ENCODE peak calls at places on chromosome 2, in nine cellular contexts. One of them, this sample, is unnamed.

GRCh38 chr2:120767486-120768005 is 31.9 kb downstream of the GLI2 start:
- DNase-seq in IMR-90: no peak
- DNase-seq in tibial nerve: peak
- DNase-seq in uterus: peak
- DNase-seq in right lobe of liver: no peak
- DNase-seq in suprapubic skin: peak
- DNase-seq in HepG2: no peak
- DNase-seq in HCT116: no peak
- DNase-seq in endothelial cell of umbilical vein: no peak
- DNase-seq in this sample: no peak

GRCh38 chr2:33323957-33324356 is 152.5 kb upstream of the RASGRP3 start:
- DNase-seq in endothelial cell of umbilical vein: no peak
- DNase-seq in right lobe of liver: no peak
- DNase-seq in HepG2: no peak
- DNase-seq in suprapubic skin: no peak
- DNase-seq in tibial nerve: no peak
- DNase-seq in HCT116: no peak
- DNase-seq in uterus: no peak
- DNase-seq in IMR-90: no peak
- DNase-seq in this sample: no peak

GRCh38 chr2:85250045-85250444 is 77.7 kb downstream of the TGOLN2 start:
- DNase-seq in uterus: no peak
- DNase-seq in IMR-90: peak
- DNase-seq in suprapubic skin: no peak
- DNase-seq in HepG2: no peak
- DNase-seq in tibial nerve: no peak
- DNase-seq in right lobe of liver: no peak
- DNase-seq in endothelial cell of umbilical vein: no peak
- DNase-seq in HCT116: no peak
- DNase-seq in this sample: no peak

GRCh38 chr2:221570321-221571107 is 1.6 kb downstream of the EPHA4 start:
- DNase-seq in HCT116: no peak
- DNase-seq in uterus: peak
- DNase-seq in tibial nerve: no peak
- DNase-seq in right lobe of liver: no peak
- DNase-seq in IMR-90: peak
- DNase-seq in HepG2: no peak
- DNase-seq in endothelial cell of umbilical vein: peak
- DNase-seq in suprapubic skin: no peak
- DNase-seq in this sample: no peak

GRCh38 chr2:142061733-142062132 is 69.1 kb downstream of the LRP1B start:
- DNase-seq in HepG2: no peak
- DNase-seq in HCT116: no peak
- DNase-seq in uterus: no peak
- DNase-seq in suprapubic skin: no peak
- DNase-seq in tibial nerve: no peak
- DNase-seq in endothelial cell of umbilical vein: no peak
- DNase-seq in IMR-90: no peak
- DNase-seq in right lobe of liver: no peak
- DNase-seq in this sample: no peak

GRCh38 chr2:38835015-38835601 is 40.6 kb downstream of the DHX57 start:
- DNase-seq in IMR-90: peak
- DNase-seq in right lobe of liver: no peak
- DNase-seq in suprapubic skin: no peak
- DNase-seq in tibial nerve: no peak
- DNase-seq in HCT116: peak
- DNase-seq in HepG2: peak
- DNase-seq in endothelial cell of umbilical vein: peak
- DNase-seq in uterus: no peak
- DNase-seq in this sample: no peak

GRCh38 chr2:121479882-121480522 is 50.7 kb upstream of the RNU4ATAC start:
- DNase-seq in endothelial cell of umbilical vein: peak
- DNase-seq in right lobe of liver: no peak
- DNase-seq in HCT116: no peak
- DNase-seq in tibial nerve: no peak
- DNase-seq in uterus: no peak
- DNase-seq in suprapubic skin: no peak
- DNase-seq in HepG2: no peak
- DNase-seq in IMR-90: no peak
- DNase-seq in this sample: peak

GRCh38 chr2:10172033-10172865 is 49.7 kb downstream of the RRM2 start:
- DNase-seq in suprapubic skin: no peak
- DNase-seq in HepG2: no peak
- DNase-seq in tibial nerve: no peak
- DNase-seq in HCT116: no peak
- DNase-seq in endothelial cell of umbilical vein: no peak
- DNase-seq in IMR-90: no peak
- DNase-seq in right lobe of liver: no peak
- DNase-seq in uterus: no peak
- DNase-seq in this sample: no peak

GRCh38 chr2:241242306-241242705 is 53.8 kb downstream of the ANO7 start:
- DNase-seq in endothelial cell of umbilical vein: no peak
- DNase-seq in tibial nerve: no peak
- DNase-seq in HCT116: no peak
- DNase-seq in right lobe of liver: no peak
- DNase-seq in IMR-90: no peak
- DNase-seq in uterus: no peak
- DNase-seq in suprapubic skin: peak
- DNase-seq in HepG2: no peak
- DNase-seq in this sample: no peak
- TF ChIP-seq POLR2A in endothelial cell of umbilical vein: no peak
- TF ChIP-seq POLR2A in tibial nerve: no peak
- TF ChIP-seq POLR2A in HCT116: no peak
- TF ChIP-seq POLR2A in right lobe of liver: no peak
- TF ChIP-seq POLR2A in IMR-90: no peak
- TF ChIP-seq POLR2A in uterus: no peak
- TF ChIP-seq POLR2A in suprapubic skin: no peak
- TF ChIP-seq POLR2A in HepG2: no peak
- TF ChIP-seq POLR2A in this sample: no peak

GRCh38 chr2:96599941-96600340 is 38.2 kb downstream of the KANSL3 start:
- DNase-seq in right lobe of liver: no peak
- DNase-seq in endothelial cell of umbilical vein: no peak
- DNase-seq in suprapubic skin: no peak
- DNase-seq in uterus: no peak
- DNase-seq in HepG2: no peak
- DNase-seq in HCT116: no peak
- DNase-seq in tibial nerve: no peak
- DNase-seq in IMR-90: no peak
- DNase-seq in this sample: no peak

GRCh38 chr2:96608459-96609455 is 29.4 kb downstream of the KANSL3 start:
- DNase-seq in endothelial cell of umbilical vein: no peak
- DNase-seq in HepG2: peak
- DNase-seq in IMR-90: peak
- DNase-seq in right lobe of liver: no peak
- DNase-seq in tibial nerve: no peak
- DNase-seq in HCT116: no peak
- DNase-seq in suprapubic skin: no peak
- DNase-seq in uterus: no peak
- DNase-seq in this sample: no peak

GRCh38 chr2:96601382-96602292 is 36.5 kb downstream of the KANSL3 start:
- DNase-seq in HepG2: peak
- DNase-seq in tibial nerve: no peak
- DNase-seq in right lobe of liver: no peak
- DNase-seq in HCT116: no peak
- DNase-seq in IMR-90: no peak
- DNase-seq in suprapubic skin: no peak
- DNase-seq in uterus: no peak
- DNase-seq in endothelial cell of umbilical vein: no peak
- DNase-seq in this sample: peak

GRCh38 chr2:96602330-96602823 is 35.7 kb downstream of the KANSL3 start:
- DNase-seq in tibial nerve: no peak
- DNase-seq in IMR-90: no peak
- DNase-seq in HepG2: peak
- DNase-seq in endothelial cell of umbilical vein: no peak
- DNase-seq in suprapubic skin: no peak
- DNase-seq in uterus: no peak
- DNase-seq in HCT116: no peak
- DNase-seq in right lobe of liver: peak
- DNase-seq in this sample: peak

DNA sequence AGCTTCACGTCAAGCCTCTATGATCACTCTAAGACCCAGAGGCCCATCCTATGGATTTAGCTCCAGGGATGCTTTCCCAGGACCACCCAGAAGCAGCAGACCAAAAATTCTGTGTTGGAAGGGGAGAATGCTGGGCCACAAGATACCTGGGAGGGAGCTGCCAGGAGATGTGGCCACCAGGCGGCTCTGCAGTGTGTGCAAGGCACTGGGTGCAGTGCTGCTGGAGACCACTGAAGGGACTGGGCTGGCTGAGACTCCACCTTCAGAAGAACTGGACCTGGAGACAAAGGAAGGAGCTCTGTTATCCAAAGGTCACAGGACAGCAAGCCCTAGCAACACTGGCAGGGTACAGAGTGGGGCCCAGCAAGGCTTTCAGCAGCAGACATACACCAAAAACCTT is 34.0 kb downstream of the KANSL3 start:
- DNase-seq in uterus: no peak
- DNase-seq in HCT116: no peak
- DNase-seq in HepG2: peak
- DNase-seq in suprapubic skin: no peak
- DNase-seq in right lobe of liver: no peak
- DNase-seq in IMR-90: no peak
- DNase-seq in endothelial cell of umbilical vein: no peak
- DNase-seq in tibial nerve: no peak
- DNase-seq in this sample: no peak
- TF ChIP-seq CTCF in uterus: no peak
- TF ChIP-seq CTCF in HCT116: peak
- TF ChIP-seq CTCF in HepG2: peak
- TF ChIP-seq CTCF in suprapubic skin: no peak
- TF ChIP-seq CTCF in right lobe of liver: no peak
- TF ChIP-seq CTCF in IMR-90: no peak
- TF ChIP-seq CTCF in endothelial cell of umbilical vein: peak
- TF ChIP-seq CTCF in tibial nerve: no peak
- TF ChIP-seq CTCF in this sample: no peak

GRCh38 chr2:159904127-159904564 is 106.1 kb upstream of the CD302 start:
- DNase-seq in uterus: no peak
- DNase-seq in HepG2: no peak
- DNase-seq in endothelial cell of umbilical vein: peak
- DNase-seq in HCT116: no peak
- DNase-seq in IMR-90: no peak
- DNase-seq in tibial nerve: no peak
- DNase-seq in right lobe of liver: peak
- DNase-seq in suprapubic skin: peak
- DNase-seq in this sample: no peak

GRCh38 chr2:159906315-159906714 is 108.3 kb upstream of the CD302 start:
- DNase-seq in right lobe of liver: no peak
- DNase-seq in tibial nerve: no peak
- DNase-seq in suprapubic skin: no peak
- DNase-seq in IMR-90: no peak
- DNase-seq in uterus: no peak
- DNase-seq in endothelial cell of umbilical vein: no peak
- DNase-seq in HCT116: no peak
- DNase-seq in HepG2: peak
- DNase-seq in this sample: no peak

GRCh38 chr2:159903404-159904126 is 105.6 kb upstream of the CD302 start:
- DNase-seq in suprapubic skin: no peak
- DNase-seq in right lobe of liver: peak
- DNase-seq in HCT116: no peak
- DNase-seq in endothelial cell of umbilical vein: peak
- DNase-seq in tibial nerve: no peak
- DNase-seq in IMR-90: no peak
- DNase-seq in HepG2: no peak
- DNase-seq in uterus: no peak
- DNase-seq in this sample: peak

GRCh38 chr2:159905901-159906300 is 107.9 kb upstream of the CD302 start:
- DNase-seq in right lobe of liver: no peak
- DNase-seq in suprapubic skin: no peak
- DNase-seq in tibial nerve: no peak
- DNase-seq in uterus: no peak
- DNase-seq in IMR-90: no peak
- DNase-seq in HCT116: no peak
- DNase-seq in endothelial cell of umbilical vein: no peak
- DNase-seq in HepG2: no peak
- DNase-seq in this sample: no peak

GRCh38 chr2:159904565-159905281 is 106.7 kb upstream of the CD302 start:
- DNase-seq in uterus: no peak
- DNase-seq in HCT116: no peak
- DNase-seq in IMR-90: no peak
- DNase-seq in right lobe of liver: peak
- DNase-seq in endothelial cell of umbilical vein: peak
- DNase-seq in suprapubic skin: peak
- DNase-seq in HepG2: no peak
- DNase-seq in tibial nerve: peak
- DNase-seq in this sample: peak
- TF ChIP-seq POLR2A in uterus: no peak
- TF ChIP-seq POLR2A in HCT116: no peak
- TF ChIP-seq POLR2A in IMR-90: no peak
- TF ChIP-seq POLR2A in right lobe of liver: no peak
- TF ChIP-seq POLR2A in endothelial cell of umbilical vein: no peak
- TF ChIP-seq POLR2A in suprapubic skin: no peak
- TF ChIP-seq POLR2A in HepG2: no peak
- TF ChIP-seq POLR2A in tibial nerve: no peak
- TF ChIP-seq POLR2A in this sample: no peak

GRCh38 chr2:174343343-174343637 is 8.5 kb downstream of the SP9 start:
- DNase-seq in tibial nerve: no peak
- DNase-seq in endothelial cell of umbilical vein: no peak
- DNase-seq in HepG2: no peak
- DNase-seq in right lobe of liver: no peak
- DNase-seq in uterus: no peak
- DNase-seq in IMR-90: no peak
- DNase-seq in HCT116: no peak
- DNase-seq in suprapubic skin: no peak
- DNase-seq in this sample: no peak

GRCh38 chr2:174342600-174343342 is 8.0 kb downstream of the SP9 start:
- DNase-seq in uterus: no peak
- DNase-seq in tibial nerve: no peak
- DNase-seq in HCT116: no peak
- DNase-seq in HepG2: no peak
- DNase-seq in endothelial cell of umbilical vein: peak
- DNase-seq in suprapubic skin: no peak
- DNase-seq in IMR-90: no peak
- DNase-seq in right lobe of liver: no peak
- DNase-seq in this sample: no peak

GRCh38 chr2:174343638-174344455 is 9.1 kb downstream of the SP9 start:
- DNase-seq in tibial nerve: no peak
- DNase-seq in uterus: no peak
- DNase-seq in HCT116: no peak
- DNase-seq in IMR-90: no peak
- DNase-seq in HepG2: no peak
- DNase-seq in suprapubic skin: no peak
- DNase-seq in endothelial cell of umbilical vein: no peak
- DNase-seq in right lobe of liver: no peak
- DNase-seq in this sample: no peak

GRCh38 chr2:174341995-174342571 is 7.3 kb downstream of the SP9 start:
- DNase-seq in HCT116: no peak
- DNase-seq in HepG2: no peak
- DNase-seq in IMR-90: no peak
- DNase-seq in tibial nerve: no peak
- DNase-seq in uterus: no peak
- DNase-seq in endothelial cell of umbilical vein: no peak
- DNase-seq in right lobe of liver: no peak
- DNase-seq in suprapubic skin: no peak
- DNase-seq in this sample: no peak

DNA sequence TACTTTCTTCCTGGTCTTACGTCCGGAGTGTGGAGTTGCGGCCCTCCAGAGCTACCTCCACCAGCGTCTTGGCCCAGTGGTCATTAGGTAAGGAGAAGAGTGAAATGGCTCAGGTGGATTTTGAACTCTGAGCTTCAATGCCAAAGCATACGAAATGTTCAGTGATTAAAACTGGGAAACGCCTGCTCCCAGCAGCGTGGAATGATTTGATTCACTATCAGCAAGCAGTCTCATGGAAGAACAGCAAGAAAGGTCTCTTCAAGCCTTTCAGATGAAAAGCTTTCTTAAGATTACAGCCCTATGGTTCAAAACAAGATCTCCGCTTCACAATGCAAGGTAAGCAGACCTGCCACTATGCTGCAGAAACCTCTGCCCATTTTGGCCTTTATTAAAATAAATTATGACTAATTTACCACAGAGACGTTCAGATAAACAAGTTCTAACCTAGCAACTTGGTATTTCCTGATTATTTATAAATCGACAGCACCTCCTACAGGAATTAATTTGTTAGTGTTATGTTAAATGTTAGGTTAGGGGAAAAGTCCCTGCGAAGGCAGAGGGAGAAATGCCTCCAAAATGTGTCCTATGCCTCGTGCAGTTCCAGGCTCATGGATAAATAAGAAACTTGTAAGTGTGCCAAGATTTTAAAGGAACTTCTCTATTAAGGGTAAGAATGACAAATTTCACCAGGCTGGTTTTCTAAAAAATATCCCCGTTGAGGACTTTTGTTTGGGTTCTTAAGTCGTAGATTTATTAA is 10.1 kb downstream of the SP9 start:
- DNase-seq in suprapubic skin: no peak
- DNase-seq in IMR-90: peak
- DNase-seq in endothelial cell of umbilical vein: peak
- DNase-seq in right lobe of liver: no peak
- DNase-seq in HCT116: peak
- DNase-seq in tibial nerve: no peak
- DNase-seq in uterus: no peak
- DNase-seq in HepG2: peak
- DNase-seq in this sample: no peak
- TF ChIP-seq CTCF in suprapubic skin: peak
- TF ChIP-seq CTCF in IMR-90: peak
- TF ChIP-seq CTCF in endothelial cell of umbilical vein: no peak
- TF ChIP-seq CTCF in right lobe of liver: peak
- TF ChIP-seq CTCF in HCT116: peak
- TF ChIP-seq CTCF in tibial nerve: peak
- TF ChIP-seq CTCF in uterus: no peak
- TF ChIP-seq CTCF in HepG2: peak
- TF ChIP-seq CTCF in this sample: peak